ENCODE peak calls at places on chromosomes 7 and 10, in four cellular contexts. J is CD4-positive, CD25-positive, alpha-beta regulatory T cell; T is skeletal muscle cell; R is suprapubic skin. U is an unnamed sample.

GRCh38 chr7:2417981-2418481 is 14.6 kb downstream of the CHST12 start:
- DNase-seq in J (no peak), T (no peak), R (no peak), U (no peak)

GRCh38 chr10:106189254-106189653 is 975.3 kb downstream of the SORCS1 start:
- DNase-seq in J (no peak), T (no peak), R (no peak), U (peak; percentile 42)

GRCh38 chr7:111887734-111888133 is 318.5 kb downstream of the DOCK4 start:
- DNase-seq in J (no peak), T (no peak), R (no peak), U (no peak)

GRCh38 chr10:104333037-104333727 is 5.1 kb downstream of the ITPRIP start:
- DNase-seq in J (peak; percentile 78), T (no peak), R (peak; percentile 54), U (no peak)

GRCh38 chr7:27179503-27180430 is 5.3 kb downstream of the HOXA11 start:
- DNase-seq in J (no peak), T (no peak), R (peak; percentile 89), U (peak; percentile 31)

GRCh38 chr10:7515549-7515948 is 104.7 kb upstream of the SFMBT2 start:
- DNase-seq in J (no peak), T (no peak), R (no peak), U (no peak)

GRCh38 chr7:27192546-27193334 is 7.2 kb downstream of the HOXA13 start:
- DNase-seq in J (no peak), T (no peak), R (peak; percentile 62), U (no peak)

GRCh38 chr10:107894521-107894920 is 730.0 kb upstream of the SORCS1 start:
- DNase-seq in J (no peak), T (no peak), R (no peak), U (no peak)

GRCh38 chr7:130918129-130919052 is 184.4 kb upstream of the KLF14 start:
- DNase-seq in J (no peak), T (no peak), R (no peak), U (no peak)

GRCh38 chr10:20615395-20615794 is 281.7 kb downstream of the NEBL start:
- DNase-seq in J (no peak), T (no peak), R (no peak), U (no peak)

GRCh38 chr10:72276013-72276387 is 2.3 kb downstream of the DDIT4 start:
- DNase-seq in J (no peak), T (no peak), R (no peak), U (no peak)

DNA sequence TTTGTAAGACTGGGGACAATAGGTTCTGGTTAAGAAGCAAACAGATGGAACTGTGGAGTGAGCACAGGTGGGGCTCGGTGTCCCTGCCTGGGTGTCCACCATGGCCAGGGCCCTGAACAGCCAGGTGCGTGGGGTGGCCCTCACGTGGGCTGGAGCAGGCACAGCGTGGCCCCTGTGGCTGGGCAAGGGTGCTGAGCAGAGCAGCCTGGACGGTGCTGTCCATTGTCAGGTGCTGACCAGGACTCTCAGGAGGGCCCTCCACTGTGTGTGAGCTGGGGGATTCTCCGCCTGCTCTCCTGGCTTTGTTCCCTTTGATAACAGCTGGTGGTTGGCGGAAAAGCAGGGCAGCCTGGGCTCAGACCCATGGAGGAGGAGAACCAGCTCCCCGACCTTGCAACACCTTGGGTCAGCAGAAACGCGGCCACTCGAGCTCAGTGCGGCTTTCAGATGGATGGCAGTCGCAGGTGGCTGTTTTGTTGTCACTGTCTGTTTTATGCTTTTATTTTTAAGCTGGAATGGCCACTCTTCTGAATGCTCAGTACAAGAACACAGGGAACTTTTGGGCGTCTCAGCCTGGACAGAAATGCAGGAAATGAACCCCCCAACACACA is 273.9 kb upstream of the ADARB2 start:
- DNase-seq in J (no peak), T (no peak), R (no peak), U (no peak)
- H3K4me3 ChIP-seq in J (no peak overlapping the region), T (no peak overlapping the region), R (no peak overlapping the region), U (no peak overlapping the region)

GRCh38 chr10:43006490-43006889 is 70.4 kb upstream of the RET start:
- DNase-seq in J (no peak), T (no peak), R (no peak), U (no peak)
- H3K4me3 ChIP-seq in J (no peak overlapping the region), T (no peak overlapping the region), R (no peak overlapping the region), U (no peak overlapping the region)

GRCh38 chr10:34168429-34168828 is 646.7 kb downstream of the PARD3 start:
- DNase-seq in J (no peak), T (no peak), R (no peak), U (no peak)

GRCh38 chr10:34163075-34163905 is 651.8 kb downstream of the PARD3 start:
- DNase-seq in J (no peak), T (no peak), R (no peak), U (no peak)

GRCh38 chr10:34160595-34160994 is 654.5 kb downstream of the PARD3 start:
- DNase-seq in J (no peak), T (no peak), R (no peak), U (no peak)

GRCh38 chr10:34161948-34162347 is 653.1 kb downstream of the PARD3 start:
- DNase-seq in J (no peak), T (no peak), R (no peak), U (no peak)

DNA sequence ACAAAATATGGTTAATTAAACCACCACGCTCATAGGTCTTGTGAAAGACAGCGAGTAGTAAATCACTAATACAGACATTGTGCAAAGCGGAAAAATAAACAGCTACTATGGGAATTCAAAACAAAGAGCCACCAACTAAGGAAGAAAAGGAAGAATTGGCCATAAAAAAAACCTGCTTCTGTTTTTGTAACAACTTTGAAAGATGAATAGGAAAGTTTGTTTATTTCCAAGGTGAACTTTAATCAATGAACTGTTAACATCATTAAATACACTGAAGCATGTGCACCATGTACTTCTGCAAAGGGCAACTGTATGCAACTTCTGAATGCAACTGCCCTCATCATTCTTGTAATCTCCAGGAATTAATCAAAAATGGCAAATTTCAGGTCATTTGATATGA is 651.1 kb downstream of the PARD3 start:
- DNase-seq in J (no peak), T (no peak), R (no peak), U (no peak)
- H3K4me3 ChIP-seq in J (no peak overlapping the region), T (no peak overlapping the region), R (no peak overlapping the region), U (no peak overlapping the region)

GRCh38 chr7:154994996-154995395 is 7.9 kb downstream of the PAXIP1 start:
- DNase-seq in J (no peak), T (no peak), R (no peak), U (no peak)
- H3K4me3 ChIP-seq in J (no peak overlapping the region), T (no peak overlapping the region), R (no peak overlapping the region), U (no peak overlapping the region)

GRCh38 chr10:75096749-75097148 is 14.7 kb upstream of the SAMD8 start:
- DNase-seq in J (no peak), T (no peak), R (no peak), U (no peak)

GRCh38 chr10:75095631-75096030 is 15.8 kb upstream of the SAMD8 start:
- DNase-seq in J (no peak), T (no peak), R (peak; percentile 44), U (no peak)

GRCh38 chr10:75091173-75091572 is 20.3 kb upstream of the SAMD8 start:
- DNase-seq in J (no peak), T (no peak), R (no peak), U (no peak)

GRCh38 chr10:75097666-75098285 is 13.7 kb upstream of the SAMD8 start:
- DNase-seq in J (no peak), T (no peak), R (peak; percentile 48), U (no peak)

DNA sequence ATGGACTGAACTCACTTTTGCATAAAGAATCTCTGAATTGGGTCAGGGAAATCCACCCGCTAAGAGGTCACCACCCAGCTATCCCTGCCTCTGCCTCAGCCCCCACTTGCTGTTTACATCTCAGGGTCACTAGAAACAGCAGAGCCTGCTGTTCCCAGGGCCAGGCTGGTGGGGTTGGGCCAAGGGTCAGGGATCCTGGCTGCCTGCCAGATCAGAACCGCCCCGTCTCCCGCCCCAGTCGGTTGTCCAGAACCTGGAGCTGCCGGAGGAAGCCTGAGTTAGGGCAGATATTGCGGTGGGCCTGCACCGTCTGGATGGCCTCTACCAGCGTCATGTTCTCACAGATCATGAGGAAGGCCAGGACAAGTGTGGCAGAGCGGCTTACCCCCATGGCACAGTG is 17.0 kb upstream of the SAMD8 start:
- DNase-seq in J (no peak), T (no peak), R (peak; percentile 58), U (no peak)
- H3K4me3 ChIP-seq in J (no peak overlapping the region), T (no peak overlapping the region), R (no peak overlapping the region), U (no peak overlapping the region)

GRCh38 chr7:88109612-88110011 is 110.2 kb downstream of the SRI start:
- DNase-seq in J (no peak), T (no peak), R (no peak), U (no peak)
- H3K4me3 ChIP-seq in J (no peak overlapping the region), T (no peak overlapping the region), R (no peak overlapping the region), U (no peak overlapping the region)